ENCODE peak calls at places on chromosomes 16 and 17, in six cellular contexts. V is AG08395, Q is dermis blood vessel endothelial cell, A is prostate gland, L is OCI-LY7, P is Kasumi-1. E is an unnamed sample.

GRCh38 chr16:83233153-83233552 is 574.6 kb upstream of the HSBP1 start:
- DNase-seq in V (no peak), Q (no peak), A (no peak), L (no peak), P (no peak), E (no peak)

GRCh38 chr16:3780570-3780969 is 63.2 kb upstream of the TRAP1 start:
- DNase-seq in V (no peak), Q (peak), A (no peak), L (peak), P (peak), E (no peak)

GRCh38 chr16:81401035-81401950 is 43.3 kb upstream of the CMIP start:
- DNase-seq in V (peak), Q (peak), A (peak), L (no peak), P (no peak), E (no peak)

GRCh38 chr16:8691728-8692127 is 17.3 kb downstream of the ABAT start:
- DNase-seq in V (no peak), Q (no peak), A (no peak), L (no peak), P (no peak), E (no peak)

GRCh38 chr17:72396121-72396520 is 275.3 kb downstream of the SOX9 start:
- DNase-seq in V (no peak), Q (no peak), A (no peak), L (no peak), P (no peak), E (no peak)

GRCh38 chr17:58358408-58359172 is 6.6 kb upstream of the SUPT4H1 start:
- DNase-seq in V (no peak), Q (no peak), A (no peak), L (no peak), P (no peak), E (peak)

GRCh38 chr17:73231841-73232586 is 29.7 kb downstream of the CPSF4L start:
- DNase-seq in V (peak), Q (peak), A (peak), L (peak), P (peak), E (peak)

GRCh38 chr16:11303405-11304138 is 22.4 kb upstream of the PRM1 start:
- DNase-seq in V (no peak), Q (no peak), A (peak), L (no peak), P (no peak), E (no peak)

GRCh38 chr16:84738255-84739038 is 38.6 kb downstream of the USP10 start:
- DNase-seq in V (peak), Q (peak), A (peak), L (peak), P (peak), E (peak)

GRCh38 chr16:65123846-65124513 is 2.1 kb upstream of the CDH11 start:
- DNase-seq in V (no peak), Q (no peak), A (no peak), L (no peak), P (no peak), E (peak)

E was measured in GM13977.